ENCODE peak calls at places on chromosomes 13 and 19, in nine cellular contexts. One of them, this sample, is unnamed.

GRCh38 chr13:39451860-39452301 is 151.1 kb downstream of the LHFPL6 start:
- DNase-seq in A172: no peak
- DNase-seq in GM12892: no peak
- DNase-seq in left cardiac atrium: peak; percentile 37
- DNase-seq in neural crest cell: no peak
- DNase-seq in cardiac muscle cell: peak; percentile 90
- DNase-seq in DMS53: no peak
- DNase-seq in NCI-H187 treated with DMSO at 0.1 percent for 48 hours: no peak
- DNase-seq in stimulated activated effector memory CD8-positive, alpha-beta T cell treated with anti-CD3 and anti-CD28 coated beads, Interleukin-12 subunit alpha, Interleukin-12 subunit beta, amount 100 ng/mL, for 72 hours: no peak
- DNase-seq in this sample: no peak

GRCh38 chr13:34076943-34077703 is 259.2 kb downstream of the RFC3 start:
- DNase-seq in A172: peak; percentile 36
- DNase-seq in NCI-H187 treated with DMSO at 0.1 percent for 48 hours: no peak
- DNase-seq in DMS53: peak; percentile 63
- DNase-seq in GM12892: no peak
- DNase-seq in cardiac muscle cell: peak; percentile 49
- DNase-seq in neural crest cell: no peak
- DNase-seq in left cardiac atrium: no peak
- DNase-seq in stimulated activated effector memory CD8-positive, alpha-beta T cell treated with anti-CD3 and anti-CD28 coated beads, Interleukin-12 subunit alpha, Interleukin-12 subunit beta, amount 100 ng/mL, for 72 hours: no peak
- DNase-seq in this sample: no peak

GRCh38 chr13:21106089-21106488 is 44.7 kb upstream of the LATS2 start:
- DNase-seq in DMS53: no peak
- DNase-seq in left cardiac atrium: no peak
- DNase-seq in stimulated activated effector memory CD8-positive, alpha-beta T cell treated with anti-CD3 and anti-CD28 coated beads, Interleukin-12 subunit alpha, Interleukin-12 subunit beta, amount 100 ng/mL, for 72 hours: no peak
- DNase-seq in A172: peak; percentile 31
- DNase-seq in NCI-H187 treated with DMSO at 0.1 percent for 48 hours: no peak
- DNase-seq in neural crest cell: no peak
- DNase-seq in GM12892: no peak
- DNase-seq in cardiac muscle cell: peak; percentile 27
- DNase-seq in this sample: no peak

GRCh38 chr19:10602330-10603083 is 15.4 kb upstream of the AP1M2 start:
- DNase-seq in NCI-H187 treated with DMSO at 0.1 percent for 48 hours: no peak
- DNase-seq in GM12892: peak; percentile 94
- DNase-seq in A172: peak; percentile 44
- DNase-seq in stimulated activated effector memory CD8-positive, alpha-beta T cell treated with anti-CD3 and anti-CD28 coated beads, Interleukin-12 subunit alpha, Interleukin-12 subunit beta, amount 100 ng/mL, for 72 hours: peak; percentile 86
- DNase-seq in neural crest cell: peak; percentile 75
- DNase-seq in left cardiac atrium: peak; percentile 85
- DNase-seq in cardiac muscle cell: peak; percentile 83
- DNase-seq in DMS53: peak; percentile 77
- DNase-seq in this sample: peak; percentile 81

GRCh38 chr13:95212962-95213850 is 88.0 kb downstream of the ABCC4 start:
- DNase-seq in A172: no peak
- DNase-seq in NCI-H187 treated with DMSO at 0.1 percent for 48 hours: no peak
- DNase-seq in GM12892: no peak
- DNase-seq in left cardiac atrium: no peak
- DNase-seq in cardiac muscle cell: no peak
- DNase-seq in DMS53: no peak
- DNase-seq in neural crest cell: no peak
- DNase-seq in stimulated activated effector memory CD8-positive, alpha-beta T cell treated with anti-CD3 and anti-CD28 coated beads, Interleukin-12 subunit alpha, Interleukin-12 subunit beta, amount 100 ng/mL, for 72 hours: no peak
- DNase-seq in this sample: no peak

GRCh38 chr19:39407644-39408391 is 1.2 kb downstream of the ZFP36 start:
- DNase-seq in GM12892: no peak
- DNase-seq in left cardiac atrium: peak; percentile 64
- DNase-seq in neural crest cell: no peak
- DNase-seq in cardiac muscle cell: peak; percentile 50
- DNase-seq in A172: peak; percentile 35
- DNase-seq in NCI-H187 treated with DMSO at 0.1 percent for 48 hours: no peak
- DNase-seq in DMS53: peak; percentile 82
- DNase-seq in stimulated activated effector memory CD8-positive, alpha-beta T cell treated with anti-CD3 and anti-CD28 coated beads, Interleukin-12 subunit alpha, Interleukin-12 subunit beta, amount 100 ng/mL, for 72 hours: peak; percentile 84
- DNase-seq in this sample: no peak

GRCh38 chr13:79373916-79374315 is 32.1 kb downstream of the RBM26 start:
- DNase-seq in cardiac muscle cell: no peak
- DNase-seq in A172: no peak
- DNase-seq in stimulated activated effector memory CD8-positive, alpha-beta T cell treated with anti-CD3 and anti-CD28 coated beads, Interleukin-12 subunit alpha, Interleukin-12 subunit beta, amount 100 ng/mL, for 72 hours: no peak
- DNase-seq in DMS53: no peak
- DNase-seq in left cardiac atrium: no peak
- DNase-seq in NCI-H187 treated with DMSO at 0.1 percent for 48 hours: no peak
- DNase-seq in GM12892: no peak
- DNase-seq in neural crest cell: no peak
- DNase-seq in this sample: no peak

GRCh38 chr19:34244611-34245299 is 9.6 kb upstream of the GARRE1 start:
- DNase-seq in A172: no peak
- DNase-seq in left cardiac atrium: no peak
- DNase-seq in DMS53: no peak
- DNase-seq in stimulated activated effector memory CD8-positive, alpha-beta T cell treated with anti-CD3 and anti-CD28 coated beads, Interleukin-12 subunit alpha, Interleukin-12 subunit beta, amount 100 ng/mL, for 72 hours: no peak
- DNase-seq in neural crest cell: no peak
- DNase-seq in GM12892: no peak
- DNase-seq in cardiac muscle cell: no peak
- DNase-seq in NCI-H187 treated with DMSO at 0.1 percent for 48 hours: no peak
- DNase-seq in this sample: no peak

GRCh38 chr13:49020940-49021548 is 45.3 kb downstream of the FNDC3A start:
- DNase-seq in left cardiac atrium: no peak
- DNase-seq in neural crest cell: no peak
- DNase-seq in GM12892: no peak
- DNase-seq in NCI-H187 treated with DMSO at 0.1 percent for 48 hours: no peak
- DNase-seq in stimulated activated effector memory CD8-positive, alpha-beta T cell treated with anti-CD3 and anti-CD28 coated beads, Interleukin-12 subunit alpha, Interleukin-12 subunit beta, amount 100 ng/mL, for 72 hours: no peak
- DNase-seq in cardiac muscle cell: peak; percentile 14
- DNase-seq in A172: peak; percentile 1
- DNase-seq in DMS53: no peak
- DNase-seq in this sample: no peak

GRCh38 chr19:35347171-35347929 is at the start of gene FFAR1:
- DNase-seq in A172: no peak
- DNase-seq in GM12892: peak; percentile 64
- DNase-seq in left cardiac atrium: no peak
- DNase-seq in neural crest cell: no peak
- DNase-seq in stimulated activated effector memory CD8-positive, alpha-beta T cell treated with anti-CD3 and anti-CD28 coated beads, Interleukin-12 subunit alpha, Interleukin-12 subunit beta, amount 100 ng/mL, for 72 hours: peak; percentile 64
- DNase-seq in NCI-H187 treated with DMSO at 0.1 percent for 48 hours: no peak
- DNase-seq in DMS53: no peak
- DNase-seq in cardiac muscle cell: no peak
- DNase-seq in this sample: no peak

GRCh38 chr13:106145997-106146864 is 389.2 kb downstream of the EFNB2 start:
- DNase-seq in GM12892: no peak
- DNase-seq in NCI-H187 treated with DMSO at 0.1 percent for 48 hours: peak; percentile 58
- DNase-seq in stimulated activated effector memory CD8-positive, alpha-beta T cell treated with anti-CD3 and anti-CD28 coated beads, Interleukin-12 subunit alpha, Interleukin-12 subunit beta, amount 100 ng/mL, for 72 hours: no peak
- DNase-seq in DMS53: peak; percentile 8
- DNase-seq in cardiac muscle cell: no peak
- DNase-seq in A172: no peak
- DNase-seq in neural crest cell: no peak
- DNase-seq in left cardiac atrium: no peak
- DNase-seq in this sample: no peak

GRCh38 chr13:21022694-21023325 is 38.6 kb downstream of the LATS2 start:
- DNase-seq in NCI-H187 treated with DMSO at 0.1 percent for 48 hours: no peak
- DNase-seq in DMS53: no peak
- DNase-seq in GM12892: no peak
- DNase-seq in neural crest cell: no peak
- DNase-seq in A172: no peak
- DNase-seq in cardiac muscle cell: no peak
- DNase-seq in stimulated activated effector memory CD8-positive, alpha-beta T cell treated with anti-CD3 and anti-CD28 coated beads, Interleukin-12 subunit alpha, Interleukin-12 subunit beta, amount 100 ng/mL, for 72 hours: no peak
- DNase-seq in left cardiac atrium: no peak
- DNase-seq in this sample: no peak

GRCh38 chr13:91406619-91407018 is 8.2 kb downstream of the GPC5 start:
- DNase-seq in DMS53: peak; percentile 40
- DNase-seq in GM12892: no peak
- DNase-seq in stimulated activated effector memory CD8-positive, alpha-beta T cell treated with anti-CD3 and anti-CD28 coated beads, Interleukin-12 subunit alpha, Interleukin-12 subunit beta, amount 100 ng/mL, for 72 hours: peak; percentile 57
- DNase-seq in A172: peak; percentile 22
- DNase-seq in cardiac muscle cell: peak; percentile 55
- DNase-seq in left cardiac atrium: no peak
- DNase-seq in NCI-H187 treated with DMSO at 0.1 percent for 48 hours: no peak
- DNase-seq in neural crest cell: peak; percentile 16
- DNase-seq in this sample: peak; percentile 30

GRCh38 chr13:36347826-36348225 is 1.6 kb upstream of the SPART start:
- DNase-seq in A172: no peak
- DNase-seq in left cardiac atrium: no peak
- DNase-seq in cardiac muscle cell: no peak
- DNase-seq in stimulated activated effector memory CD8-positive, alpha-beta T cell treated with anti-CD3 and anti-CD28 coated beads, Interleukin-12 subunit alpha, Interleukin-12 subunit beta, amount 100 ng/mL, for 72 hours: no peak
- DNase-seq in NCI-H187 treated with DMSO at 0.1 percent for 48 hours: no peak
- DNase-seq in GM12892: no peak
- DNase-seq in DMS53: no peak
- DNase-seq in neural crest cell: no peak
- DNase-seq in this sample: no peak

GRCh38 chr13:31930901-31931522 is 100.6 kb upstream of the FRY start:
- DNase-seq in NCI-H187 treated with DMSO at 0.1 percent for 48 hours: no peak
- DNase-seq in stimulated activated effector memory CD8-positive, alpha-beta T cell treated with anti-CD3 and anti-CD28 coated beads, Interleukin-12 subunit alpha, Interleukin-12 subunit beta, amount 100 ng/mL, for 72 hours: no peak
- DNase-seq in A172: peak; percentile 20
- DNase-seq in DMS53: peak; percentile 56
- DNase-seq in cardiac muscle cell: peak; percentile 10
- DNase-seq in neural crest cell: no peak
- DNase-seq in left cardiac atrium: no peak
- DNase-seq in GM12892: peak; percentile 27
- DNase-seq in this sample: no peak

GRCh38 chr13:112131740-112132113 is 64.8 kb downstream of the SOX1 start:
- DNase-seq in stimulated activated effector memory CD8-positive, alpha-beta T cell treated with anti-CD3 and anti-CD28 coated beads, Interleukin-12 subunit alpha, Interleukin-12 subunit beta, amount 100 ng/mL, for 72 hours: no peak
- DNase-seq in cardiac muscle cell: no peak
- DNase-seq in NCI-H187 treated with DMSO at 0.1 percent for 48 hours: no peak
- DNase-seq in left cardiac atrium: no peak
- DNase-seq in neural crest cell: no peak
- DNase-seq in DMS53: no peak
- DNase-seq in GM12892: no peak
- DNase-seq in A172: no peak
- DNase-seq in this sample: no peak

GRCh38 chr13:38262211-38262610 is 87.4 kb upstream of the UFM1 start:
- DNase-seq in DMS53: no peak
- DNase-seq in stimulated activated effector memory CD8-positive, alpha-beta T cell treated with anti-CD3 and anti-CD28 coated beads, Interleukin-12 subunit alpha, Interleukin-12 subunit beta, amount 100 ng/mL, for 72 hours: no peak
- DNase-seq in A172: no peak
- DNase-seq in cardiac muscle cell: peak; percentile 63
- DNase-seq in left cardiac atrium: no peak
- DNase-seq in neural crest cell: no peak
- DNase-seq in GM12892: no peak
- DNase-seq in NCI-H187 treated with DMSO at 0.1 percent for 48 hours: no peak
- DNase-seq in this sample: no peak

GRCh38 chr19:12715102-12715501 is 8.6 kb downstream of the TNPO2 start:
- DNase-seq in GM12892: no peak
- DNase-seq in NCI-H187 treated with DMSO at 0.1 percent for 48 hours: no peak
- DNase-seq in cardiac muscle cell: no peak
- DNase-seq in stimulated activated effector memory CD8-positive, alpha-beta T cell treated with anti-CD3 and anti-CD28 coated beads, Interleukin-12 subunit alpha, Interleukin-12 subunit beta, amount 100 ng/mL, for 72 hours: no peak
- DNase-seq in DMS53: no peak
- DNase-seq in A172: no peak
- DNase-seq in left cardiac atrium: no peak
- DNase-seq in neural crest cell: no peak
- DNase-seq in this sample: no peak

GRCh38 chr19:10604460-10604980 is 17.4 kb upstream of the AP1M2 start:
- DNase-seq in stimulated activated effector memory CD8-positive, alpha-beta T cell treated with anti-CD3 and anti-CD28 coated beads, Interleukin-12 subunit alpha, Interleukin-12 subunit beta, amount 100 ng/mL, for 72 hours: peak; percentile 58
- DNase-seq in GM12892: peak; percentile 45
- DNase-seq in DMS53: no peak
- DNase-seq in left cardiac atrium: peak; percentile 52
- DNase-seq in A172: peak; percentile 48
- DNase-seq in neural crest cell: no peak
- DNase-seq in cardiac muscle cell: no peak
- DNase-seq in NCI-H187 treated with DMSO at 0.1 percent for 48 hours: no peak
- DNase-seq in this sample: no peak

GRCh38 chr13:24033527-24034302 is 126.8 kb upstream of the SPATA13 start:
- DNase-seq in left cardiac atrium: no peak
- DNase-seq in A172: peak; percentile 19
- DNase-seq in stimulated activated effector memory CD8-positive, alpha-beta T cell treated with anti-CD3 and anti-CD28 coated beads, Interleukin-12 subunit alpha, Interleukin-12 subunit beta, amount 100 ng/mL, for 72 hours: no peak
- DNase-seq in cardiac muscle cell: peak; percentile 95
- DNase-seq in NCI-H187 treated with DMSO at 0.1 percent for 48 hours: no peak
- DNase-seq in DMS53: no peak
- DNase-seq in GM12892: no peak
- DNase-seq in neural crest cell: no peak
- DNase-seq in this sample: no peak

GRCh38 chr19:788821-789472 is 8.3 kb upstream of the PTBP1 start:
- DNase-seq in GM12892: no peak
- DNase-seq in stimulated activated effector memory CD8-positive, alpha-beta T cell treated with anti-CD3 and anti-CD28 coated beads, Interleukin-12 subunit alpha, Interleukin-12 subunit beta, amount 100 ng/mL, for 72 hours: no peak
- DNase-seq in cardiac muscle cell: no peak
- DNase-seq in A172: no peak
- DNase-seq in NCI-H187 treated with DMSO at 0.1 percent for 48 hours: no peak
- DNase-seq in DMS53: peak; percentile 72
- DNase-seq in left cardiac atrium: no peak
- DNase-seq in neural crest cell: no peak
- DNase-seq in this sample: no peak

GRCh38 chr19:3852614-3853254 is 16.1 kb downstream of the ZFR2 start:
- DNase-seq in DMS53: peak; percentile 76
- DNase-seq in NCI-H187 treated with DMSO at 0.1 percent for 48 hours: no peak
- DNase-seq in neural crest cell: no peak
- DNase-seq in A172: peak; percentile 99
- DNase-seq in GM12892: no peak
- DNase-seq in cardiac muscle cell: peak; percentile 84
- DNase-seq in stimulated activated effector memory CD8-positive, alpha-beta T cell treated with anti-CD3 and anti-CD28 coated beads, Interleukin-12 subunit alpha, Interleukin-12 subunit beta, amount 100 ng/mL, for 72 hours: peak; percentile 51
- DNase-seq in left cardiac atrium: no peak
- DNase-seq in this sample: no peak

GRCh38 chr19:23283925-23284324 is 33.7 kb upstream of the ZNF724 start:
- DNase-seq in DMS53: peak; percentile 80
- DNase-seq in neural crest cell: peak; percentile 47
- DNase-seq in NCI-H187 treated with DMSO at 0.1 percent for 48 hours: no peak
- DNase-seq in stimulated activated effector memory CD8-positive, alpha-beta T cell treated with anti-CD3 and anti-CD28 coated beads, Interleukin-12 subunit alpha, Interleukin-12 subunit beta, amount 100 ng/mL, for 72 hours: peak; percentile 71
- DNase-seq in cardiac muscle cell: peak; percentile 27
- DNase-seq in A172: peak; percentile 41
- DNase-seq in left cardiac atrium: peak; percentile 52
- DNase-seq in GM12892: no peak
- DNase-seq in this sample: no peak

GRCh38 chr13:106464076-106464475 is 71.4 kb downstream of the EFNB2 start:
- DNase-seq in cardiac muscle cell: peak; percentile 59
- DNase-seq in GM12892: no peak
- DNase-seq in NCI-H187 treated with DMSO at 0.1 percent for 48 hours: no peak
- DNase-seq in left cardiac atrium: no peak
- DNase-seq in stimulated activated effector memory CD8-positive, alpha-beta T cell treated with anti-CD3 and anti-CD28 coated beads, Interleukin-12 subunit alpha, Interleukin-12 subunit beta, amount 100 ng/mL, for 72 hours: no peak
- DNase-seq in DMS53: no peak
- DNase-seq in neural crest cell: no peak
- DNase-seq in A172: peak; percentile 55
- DNase-seq in this sample: no peak

This sample was measured in neuronal stem cell.